ENCODE peak calls at places on chromosomes 2 and 18, in four cellular contexts. Q, B, M and F are unnamed samples.

GRCh38 chr2:6806605-6807004 is 59.1 kb downstream of the CMPK2 start:
- DNase-seq in Q (no peak), B (no peak), M (peak; percentile 87), F (no peak)

GRCh38 chr2:220396287-220396686 is 768.9 kb downstream of the SLC4A3 start:
- DNase-seq in Q (no peak), B (no peak), M (no peak), F (no peak)

GRCh38 chr2:109612991-109613921 is 510 bp downstream of the SEPTIN10 start:
- DNase-seq in Q (no peak), B (no peak), M (peak; percentile 66), F (no peak)

GRCh38 chr2:158575051-158575635 is 118.4 kb downstream of the PKP4 start:
- DNase-seq in Q (no peak), B (no peak), M (no peak), F (no peak)

GRCh38 chr18:74234326-74235171 is 57.2 kb downstream of the CYB5A start:
- DNase-seq in Q (no peak), B (no peak), M (no peak), F (no peak)

GRCh38 chr2:98637401-98638144 is 29.2 kb downstream of the UNC50 start:
- DNase-seq in Q (peak; percentile 52), B (peak; percentile 53), M (no peak), F (peak; percentile 83)

GRCh38 chr2:12243381-12243780 is 473.4 kb upstream of the TRIB2 start:
- DNase-seq in Q (no peak), B (no peak), M (no peak), F (no peak)

GRCh38 chr2:183260527-183260926 is 136.3 kb downstream of the NUP35 start:
- DNase-seq in Q (no peak), B (no peak), M (no peak), F (no peak)

GRCh38 chr2:30862054-30862651 is 54.9 kb upstream of the CAPN13 start:
- DNase-seq in Q (peak; percentile 35), B (peak; percentile 11), M (peak; percentile 76), F (peak; percentile 46)

GRCh38 chr2:216695401-216695821 is at the start of gene IGFBP5:
- DNase-seq in Q (no peak), B (no peak), M (peak; percentile 88), F (no peak)

GRCh38 chr18:34121157-34121807 is 103.4 kb downstream of the NOL4 start:
- DNase-seq in Q (no peak), B (no peak), M (no peak), F (no peak)
- H3K4me3 ChIP-seq in Q (no peak overlapping the region), B (no peak overlapping the region), M (no peak overlapping the region), F (no peak overlapping the region)

GRCh38 chr2:42297322-42297936 is 63.6 kb downstream of the COX7A2L start:
- DNase-seq in Q (no peak), B (no peak), M (no peak), F (peak; percentile 41)
- H3K4me3 ChIP-seq in Q (peak overlapping the region; percentile 14), B (no peak overlapping the region), M (no peak overlapping the region), F (no peak overlapping the region)

GRCh38 chr2:28395334-28396061 is 2.8 kb downstream of the FOSL2 start:
- DNase-seq in Q (no peak), B (no peak), M (no peak), F (no peak)
- H3K4me3 ChIP-seq in Q (peak overlapping the region; percentile 40), B (peak overlapping the region; percentile 56), M (peak overlapping the region; percentile 84), F (no peak overlapping the region)

DNA sequence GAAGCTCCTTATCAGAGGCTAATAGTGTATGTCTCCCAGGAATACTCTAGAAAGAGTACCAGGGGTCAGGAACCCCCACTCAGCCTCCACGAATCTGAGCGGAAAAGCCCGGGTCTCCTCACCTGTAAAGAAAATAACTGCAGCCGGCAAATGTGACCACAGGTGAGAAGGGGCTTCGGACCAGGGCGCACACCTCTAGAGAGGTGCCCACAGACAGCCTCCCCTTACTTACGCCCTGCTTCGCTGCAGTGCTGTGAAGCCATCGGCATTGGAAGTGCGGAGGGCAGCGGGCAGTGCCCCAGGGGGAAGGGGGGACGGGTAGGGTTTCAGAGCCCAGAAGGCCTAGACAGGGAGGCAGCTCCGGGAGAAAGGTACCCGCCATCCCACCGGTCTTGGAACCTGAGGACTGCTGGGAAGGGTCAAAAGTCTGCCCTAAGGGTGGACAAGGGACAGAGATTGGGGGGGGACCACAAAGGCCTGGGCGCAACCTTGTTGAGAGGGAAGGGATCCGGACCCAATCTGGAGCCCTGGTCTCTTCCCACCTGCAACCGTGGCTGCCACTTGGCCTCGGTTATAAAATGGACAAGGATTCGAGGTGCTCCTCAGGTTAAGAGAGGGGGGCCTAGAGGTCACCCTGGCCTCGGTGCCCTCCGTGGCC is 642 bp upstream of the STEAP3 start:
- DNase-seq in Q (no peak), B (no peak), M (no peak), F (no peak)
- H3K4me3 ChIP-seq in Q (no peak overlapping the region), B (no peak overlapping the region), M (peak overlapping the region; percentile 65), F (no peak overlapping the region)

GRCh38 chr2:2326653-2327052 is 4.4 kb downstream of the MYT1L start:
- DNase-seq in Q (no peak), B (no peak), M (no peak), F (no peak)

GRCh38 chr2:2333076-2333475 is 2.0 kb upstream of the MYT1L start:
- DNase-seq in Q (no peak), B (no peak), M (no peak), F (no peak)

GRCh38 chr2:2328847-2329246 is 2.2 kb downstream of the MYT1L start:
- DNase-seq in Q (no peak), B (no peak), M (peak; percentile 91), F (peak; percentile 37)

GRCh38 chr2:2331905-2332280 is 818 bp upstream of the MYT1L start:
- DNase-seq in Q (no peak), B (no peak), M (peak; percentile 84), F (no peak)

GRCh38 chr2:2332381-2332780 is 1.3 kb upstream of the MYT1L start:
- DNase-seq in Q (no peak), B (no peak), M (no peak), F (no peak)
- H3K4me3 ChIP-seq in Q (no peak overlapping the region), B (no peak overlapping the region), M (no peak overlapping the region), F (no peak overlapping the region)